ENCODE peak calls at places on chromosome 5, in seven cellular contexts. D is tibial nerve; P is astrocyte; F is ascending aorta; Z is PC-9; Y is tibial artery; C is CD8-positive, alpha-beta T cell. U is an unnamed sample.

GRCh38 chr5:132915681-132916080 is 42.2 kb downstream of the LEAP2 start:
- DNase-seq in D (no peak), P (no peak), F (no peak), Z (no peak), Y (no peak), C (no peak), U (no peak)

GRCh38 chr5:9582406-9582805 is 36.5 kb upstream of the SEMA5A start:
- DNase-seq in D (no peak), P (no peak), F (no peak), Z (no peak), Y (no peak), C (no peak), U (no peak)

GRCh38 chr5:155969510-155969909 is 357.5 kb upstream of the SGCD start:
- DNase-seq in D (no peak), P (no peak), F (no peak), Z (no peak), Y (no peak), C (no peak), U (no peak)

GRCh38 chr5:113293613-113294340 is 141.0 kb downstream of the TSSK1B start:
- DNase-seq in D (no peak), P (no peak), F (no peak), Z (no peak), Y (no peak), C (no peak), U (no peak)

GRCh38 chr5:53170748-53171349 is 61.3 kb upstream of the MOCS2 start:
- DNase-seq in D (no peak), P (peak; percentile 12), F (no peak), Z (no peak), Y (no peak), C (no peak), U (no peak)

GRCh38 chr5:135973323-135974018 is 18.7 kb upstream of the LECT2 start:
- DNase-seq in D (no peak), P (no peak), F (no peak), Z (no peak), Y (no peak), C (no peak), U (no peak)

GRCh38 chr5:93300945-93301344 is 280.1 kb downstream of the NR2F1-AS1 start:
- DNase-seq in D (no peak), P (no peak), F (no peak), Z (no peak), Y (no peak), C (no peak), U (no peak)

GRCh38 chr5:125766706-125767105 is 656.5 kb upstream of the GRAMD2B start:
- DNase-seq in D (no peak), P (no peak), F (no peak), Z (no peak), Y (no peak), C (no peak), U (no peak)

GRCh38 chr5:87413116-87413645 is 451 bp upstream of the CCNH start:
- DNase-seq in D (no peak), P (peak; percentile 15), F (no peak), Z (no peak), Y (no peak), C (no peak), U (no peak)

GRCh38 chr5:40781843-40782409 is 16.2 kb downstream of the PRKAA1 start:
- DNase-seq in D (no peak), P (peak; percentile 44), F (no peak), Z (no peak), Y (no peak), C (no peak), U (no peak)

GRCh38 chr5:135190345-135191083 is 156.5 kb upstream of the PITX1 start:
- DNase-seq in D (no peak), P (no peak), F (no peak), Z (no peak), Y (no peak), C (no peak), U (no peak)

GRCh38 chr5:69083412-69083811 is 10.4 kb upstream of the SLC30A5 start:
- DNase-seq in D (no peak), P (no peak), F (no peak), Z (peak; percentile 49), Y (no peak), C (no peak), U (no peak)

GRCh38 chr5:127028822-127029457 is 1.4 kb downstream of the MARCHF3 start:
- DNase-seq in D (no peak), P (no peak), F (no peak), Z (no peak), Y (no peak), C (no peak), U (no peak)

GRCh38 chr5:3639175-3639574 is 43.5 kb downstream of the IRX1 start:
- DNase-seq in D (no peak), P (no peak), F (no peak), Z (no peak), Y (no peak), C (no peak), U (no peak)

GRCh38 chr5:73796164-73797141 is 170.5 kb downstream of the ARHGEF28 start:
- DNase-seq in D (peak; percentile 25), P (peak; percentile 97), F (no peak), Z (peak; percentile 38), Y (no peak), C (no peak), U (no peak)

GRCh38 chr5:136594416-136594815 is 229.1 kb upstream of the TRPC7 start:
- DNase-seq in D (no peak), P (no peak), F (no peak), Z (peak; percentile 67), Y (no peak), C (no peak), U (no peak)

GRCh38 chr5:110105692-110106091 is 416.0 kb downstream of the MAN2A1 start:
- DNase-seq in D (no peak), P (peak; percentile 21), F (peak; percentile 25), Z (no peak), Y (peak; percentile 83), C (no peak), U (no peak)

GRCh38 chr5:14417792-14418765 is 163.5 kb upstream of the OTULINL start:
- DNase-seq in D (no peak), P (peak; percentile 57), F (no peak), Z (no peak), Y (no peak), C (no peak), U (no peak)

GRCh38 chr5:25516136-25516535 is 871.4 kb upstream of the CDH10 start:
- DNase-seq in D (no peak), P (no peak), F (no peak), Z (no peak), Y (no peak), C (no peak), U (no peak)

GRCh38 chr5:174825587-174825986 is 101.2 kb downstream of the MSX2 start:
- DNase-seq in D (no peak), P (peak; percentile 79), F (no peak), Z (no peak), Y (no peak), C (no peak), U (no peak)

GRCh38 chr5:96657068-96657467 is 5.1 kb upstream of the CAST start:
- DNase-seq in D (no peak), P (peak; percentile 96), F (no peak), Z (peak; percentile 97), Y (no peak), C (peak; percentile 20), U (no peak)

GRCh38 chr5:142847898-142848790 is 78.0 kb downstream of the ARHGAP26 start:
- DNase-seq in D (no peak), P (peak; percentile 62), F (no peak), Z (peak; percentile 47), Y (no peak), C (no peak), U (no peak)

GRCh38 chr5:82859439-82860140 is 217.6 kb downstream of the TMEM167A start:
- DNase-seq in D (no peak), P (no peak), F (no peak), Z (no peak), Y (no peak), C (no peak), U (no peak)

GRCh38 chr5:108472237-108472636 is 90.3 kb upstream of the FBXL17 start:
- DNase-seq in D (no peak), P (no peak), F (no peak), Z (no peak), Y (no peak), C (no peak), U (no peak)

GRCh38 chr5:157252741-157253465 is 13.0 kb upstream of the CYFIP2 start:
- DNase-seq in D (no peak), P (peak; percentile 8), F (no peak), Z (no peak), Y (no peak), C (no peak), U (no peak)

DNA sequence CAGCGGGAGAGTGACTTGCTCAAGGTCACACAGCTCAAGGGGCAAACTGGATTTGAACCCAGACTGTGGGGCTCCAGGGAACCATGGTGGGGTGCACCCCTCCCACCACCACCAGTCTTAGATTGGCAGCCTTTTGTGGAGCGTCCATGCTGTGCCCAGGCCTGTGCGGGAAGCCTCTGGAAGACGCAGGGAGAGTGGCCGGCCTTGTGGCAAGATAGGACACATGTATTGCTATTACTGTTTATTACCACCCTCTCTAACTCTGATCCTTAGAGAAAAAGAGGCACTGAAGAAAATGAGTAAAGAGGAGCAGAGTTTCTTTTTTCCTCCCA is 25.4 kb upstream of the SH3PXD2B start:
- DNase-seq in D (no peak), P (no peak), F (no peak), Z (peak; percentile 25), Y (no peak), C (no peak), U (no peak)
- H3K27ac ChIP-seq in D (no peak overlapping the region), P (no peak overlapping the region), F (no peak overlapping the region), Z (no peak overlapping the region), Y (peak overlapping the region; percentile 7), C (no peak overlapping the region), U (peak overlapping the region; percentile 54)

GRCh38 chr5:81756016-81756415 is 5.1 kb upstream of the SSBP2 start:
- DNase-seq in D (no peak), P (no peak), F (no peak), Z (peak; percentile 65), Y (no peak), C (no peak), U (no peak)
- H3K27ac ChIP-seq in D (no peak overlapping the region), P (peak overlapping the region; percentile 55), F (peak overlapping the region; percentile 73), Z (peak overlapping the region; percentile 86), Y (peak overlapping the region; percentile 99), C (no peak overlapping the region), U (peak overlapping the region; percentile 27)

GRCh38 chr5:164742025-164742424 is 1236.6 kb downstream of the MAT2B start:
- DNase-seq in D (no peak), P (no peak), F (no peak), Z (no peak), Y (no peak), C (no peak), U (no peak)

GRCh38 chr5:164741376-164741775 is 1236.0 kb downstream of the MAT2B start:
- DNase-seq in D (no peak), P (no peak), F (no peak), Z (no peak), Y (no peak), C (no peak), U (no peak)

GRCh38 chr5:164748861-164749260 is 1243.4 kb downstream of the MAT2B start:
- DNase-seq in D (no peak), P (no peak), F (no peak), Z (no peak), Y (no peak), C (no peak), U (no peak)

GRCh38 chr5:164747371-164747770 is 1242.0 kb downstream of the MAT2B start:
- DNase-seq in D (no peak), P (no peak), F (no peak), Z (no peak), Y (no peak), C (no peak), U (no peak)

GRCh38 chr5:164746723-164747122 is 1241.3 kb downstream of the MAT2B start:
- DNase-seq in D (no peak), P (no peak), F (no peak), Z (no peak), Y (no peak), C (no peak), U (no peak)
- H3K27ac ChIP-seq in D (no peak overlapping the region), P (no peak overlapping the region), F (no peak overlapping the region), Z (no peak overlapping the region), Y (no peak overlapping the region), C (no peak overlapping the region), U (no peak overlapping the region)

GRCh38 chr5:91699429-91699828 is 316.3 kb upstream of the ARRDC3 start:
- DNase-seq in D (no peak), P (no peak), F (no peak), Z (no peak), Y (no peak), C (no peak), U (no peak)
- H3K27ac ChIP-seq in D (no peak overlapping the region), P (no peak overlapping the region), F (no peak overlapping the region), Z (no peak overlapping the region), Y (no peak overlapping the region), C (no peak overlapping the region), U (no peak overlapping the region)

U was measured in vagina.